ENCODE peak calls at places on chromosomes 4 and X, in seven cellular contexts. M, O, A, C, F, N and J are unnamed samples.

GRCh38 chr4:136032391-136032790 is 1499.9 kb downstream of the PCDH18 start:
- DNase-seq in A (no peak), N (no peak), F (no peak), M (no peak), O (no peak), C (no peak), J (no peak)

GRCh38 chr4:2459589-2460349 is 9.1 kb upstream of the RNF4 start:
- DNase-seq in N (no peak), F (no peak), A (no peak), M (no peak), O (no peak), C (no peak), J (no peak)

GRCh38 chr4:72366601-72367000 is 202.4 kb downstream of the ADAMTS3 start:
- DNase-seq in A (no peak), F (no peak), M (no peak), O (no peak), N (no peak), C (no peak), J (no peak)

GRCh38 chrX:140744085-140744484 is 34.5 kb downstream of the LINC00632 start:
- DNase-seq in M (no peak), C (no peak), N (no peak), O (no peak), A (no peak), F (no peak), J (no peak)

GRCh38 chrX:45472968-45473367 is 272.3 kb upstream of the DIPK2B start:
- DNase-seq in M (no peak), F (no peak), A (no peak), C (no peak), O (no peak), N (no peak), J (no peak)

GRCh38 chr4:53586121-53586816 is 5.0 kb downstream of the LNX1 start:
- DNase-seq in N (no peak), C (no peak), F (no peak), M (no peak), O (no peak), A (peak; percentile 77), J (no peak)

GRCh38 chr4:96784336-96784735 is 944.4 kb downstream of the PDHA2 start:
- DNase-seq in O (no peak), A (no peak), M (no peak), F (no peak), N (no peak), C (no peak), J (no peak)

GRCh38 chrX:112819013-112819635 is 21.5 kb downstream of the AMOT start:
- DNase-seq in M (no peak), F (no peak), N (no peak), C (no peak), A (no peak), O (no peak), J (peak; percentile 38)

GRCh38 chr4:111483375-111484169 is 661.7 kb upstream of the FAM241A start:
- DNase-seq in A (no peak), F (no peak), M (no peak), O (no peak), C (no peak), N (peak; percentile 37), J (no peak)

GRCh38 chr4:118586357-118586790 is 98.8 kb upstream of the METTL14 start:
- DNase-seq in M (no peak), C (no peak), F (no peak), N (no peak), A (no peak), O (no peak), J (no peak)

GRCh38 chr4:1478766-1479355 is 72.6 kb upstream of the NKX1-1 start:
- DNase-seq in O (no peak), C (no peak), N (no peak), F (no peak), M (no peak), A (no peak), J (no peak)